ENCODE peak calls at places on chromosome 17, in seven cellular contexts. A is stimulated activated CD4-positive, alpha-beta T cell treated with anti-CD3 and anti-CD28 coated beads, Interleukin-15, amount 100 ng/mL, for 24 hours; G is CD4-positive, alpha-beta T cell; L is activated naive CD8-positive, alpha-beta T cell treated with anti-CD3 and anti-CD28 coated beads, Interleukin-2, amount 50 U/mL, for 24 hours; T is activated naive CD4-positive, alpha-beta T cell treated with anti-CD3 and anti-CD28 coated beads, Interleukin-2, amount 10 ng/mL, durations not matched to agents 7 days and 5 days; H is Panc1; Z is omental fat pad. Q is an unnamed sample.
A peak's percentile ranks its signal among the peaks of the same experiment; 100 is the strongest.

GRCh38 chr17:74297941-74298340 is 23.9 kb downstream of the DNAI2 start:
- DNase-seq in T (no peak), A (peak; percentile 69), Z (no peak), H (no peak), G (no peak), L (peak; percentile 54), Q (no peak)

GRCh38 chr17:55230716-55231115 is 34.0 kb upstream of the HLF start:
- DNase-seq in H (no peak), G (no peak), T (no peak), L (no peak), Z (no peak), A (no peak), Q (no peak)

GRCh38 chr17:71753070-71753469 is 367.8 kb upstream of the SOX9 start:
- DNase-seq in L (no peak), Z (no peak), A (no peak), T (no peak), H (no peak), G (no peak), Q (no peak)

GRCh38 chr17:53032861-53033271 is 789.9 kb upstream of the KIF2B start:
- DNase-seq in G (no peak), T (no peak), A (no peak), Z (no peak), H (no peak), L (no peak), Q (peak; percentile 6)

GRCh38 chr17:37547986-37548385 is 58.3 kb downstream of the DUSP14 start:
- DNase-seq in T (no peak), G (no peak), H (no peak), Z (no peak), L (no peak), A (no peak), Q (no peak)

GRCh38 chr17:50564916-50565315 is 4.4 kb downstream of the CACNA1G start:
- DNase-seq in Z (no peak), L (no peak), T (no peak), H (no peak), A (no peak), G (no peak), Q (no peak)

GRCh38 chr17:40316571-40317344 is 7.8 kb downstream of the RARA start:
- DNase-seq in G (no peak), L (no peak), T (peak; percentile 19), A (no peak), H (no peak), Z (peak; percentile 23), Q (no peak)

GRCh38 chr17:50682441-50682840 is 25.3 kb downstream of the ANKRD40 start:
- DNase-seq in T (no peak), A (no peak), Z (no peak), L (no peak), H (no peak), G (no peak), Q (no peak)

GRCh38 chr17:51778842-51779241 is 379.7 kb downstream of the CA10 start:
- DNase-seq in A (no peak), G (no peak), H (no peak), T (no peak), Z (no peak), L (no peak), Q (no peak)

GRCh38 chr17:78113804-78114785 is 14.5 kb downstream of the TMC6 start:
- DNase-seq in L (peak; percentile 45), Z (no peak), H (no peak), A (peak; percentile 53), G (no peak), T (peak; percentile 42), Q (no peak)

GRCh38 chr17:49996495-49997255 is 1.7 kb upstream of the DLX3 start:
- DNase-seq in T (peak; percentile 73), A (peak; percentile 75), L (peak; percentile 79), Z (no peak), G (peak; percentile 65), H (peak; percentile 22), Q (peak; percentile 62)

GRCh38 chr17:35725917-35726608 is 5.4 kb upstream of the RASL10B start:
- DNase-seq in G (no peak), A (no peak), L (no peak), T (no peak), H (no peak), Z (no peak), Q (no peak)

GRCh38 chr17:43880420-43880991 is 26.8 kb downstream of the MPP2 start:
- DNase-seq in T (peak; percentile 64), L (peak; percentile 57), G (peak; percentile 31), A (peak; percentile 60), H (peak; percentile 32), Z (no peak), Q (peak; percentile 36)

GRCh38 chr17:58273453-58274104 is 7.2 kb downstream of the MPO start:
- DNase-seq in L (no peak), G (no peak), Z (no peak), A (no peak), T (no peak), H (no peak), Q (no peak)

GRCh38 chr17:39729280-39729851 is 966 bp downstream of the MIEN1 start:
- DNase-seq in Z (no peak), A (no peak), G (no peak), L (no peak), H (no peak), T (no peak), Q (no peak)

GRCh38 chr17:67266496-67266895 is 21.5 kb upstream of the HELZ start:
- DNase-seq in H (no peak), T (no peak), Z (no peak), A (no peak), L (no peak), G (no peak), Q (no peak)

GRCh38 chr17:18360518-18360917 is 2.8 kb downstream of the SHMT1 start:
- DNase-seq in H (no peak), L (no peak), T (no peak), G (no peak), A (no peak), Z (no peak), Q (no peak)

GRCh38 chr17:9432867-9433495 is 142.6 kb downstream of the STX8 start:
- DNase-seq in Z (no peak), T (no peak), H (no peak), A (peak; percentile 15), G (no peak), L (no peak), Q (no peak)

GRCh38 chr17:47701603-47702002 is 7.6 kb downstream of the TBKBP1 start:
- DNase-seq in H (no peak), Z (no peak), A (no peak), T (no peak), G (no peak), L (no peak), Q (no peak)

GRCh38 chr17:15966183-15966878 is 21.4 kb downstream of the ADORA2B start:
- DNase-seq in Z (no peak), T (no peak), G (no peak), A (no peak), L (no peak), H (no peak), Q (no peak)

Q was measured in DND-41.